ENCODE peak calls at places on chromosome 13, in six cellular contexts. One of them, this sample, is unnamed.

GRCh38 chr13:46666727-46667456 is 113.9 kb downstream of the LRCH1 start:
- DNase-seq in HL-60: no peak
- DNase-seq in endodermal cell: peak; percentile 91
- DNase-seq in astrocyte of the spinal cord: no peak
- DNase-seq in AG04450: no peak
- DNase-seq in fibroblast of lung: no peak
- DNase-seq in this sample: no peak

GRCh38 chr13:21670006-21670882 is 629 bp upstream of the FGF9 start:
- DNase-seq in HL-60: peak; percentile 22
- DNase-seq in endodermal cell: peak; percentile 83
- DNase-seq in astrocyte of the spinal cord: peak; percentile 73
- DNase-seq in AG04450: no peak
- DNase-seq in fibroblast of lung: peak; percentile 61
- DNase-seq in this sample: no peak

GRCh38 chr13:79679334-79679733 is 198.4 kb downstream of the NDFIP2 start:
- DNase-seq in HL-60: peak; percentile 80
- DNase-seq in endodermal cell: peak; percentile 90
- DNase-seq in astrocyte of the spinal cord: peak; percentile 77
- DNase-seq in AG04450: peak; percentile 26
- DNase-seq in fibroblast of lung: peak; percentile 77
- DNase-seq in this sample: no peak

GRCh38 chr13:58893396-58893795 is 1261.9 kb downstream of the PCDH17 start:
- DNase-seq in HL-60: no peak
- DNase-seq in endodermal cell: no peak
- DNase-seq in astrocyte of the spinal cord: peak; percentile 44
- DNase-seq in AG04450: no peak
- DNase-seq in fibroblast of lung: no peak
- DNase-seq in this sample: no peak

GRCh38 chr13:73481265-73481664 is 422.5 kb downstream of the KLF5 start:
- DNase-seq in HL-60: no peak
- DNase-seq in endodermal cell: no peak
- DNase-seq in astrocyte of the spinal cord: no peak
- DNase-seq in AG04450: no peak
- DNase-seq in fibroblast of lung: no peak
- DNase-seq in this sample: no peak

GRCh38 chr13:67001363-67001762 is 228.8 kb downstream of the PCDH9 start:
- DNase-seq in HL-60: no peak
- DNase-seq in endodermal cell: peak; percentile 31
- DNase-seq in astrocyte of the spinal cord: no peak
- DNase-seq in AG04450: no peak
- DNase-seq in fibroblast of lung: no peak
- DNase-seq in this sample: no peak

GRCh38 chr13:44653261-44653660 is 77.1 kb upstream of the TSC22D1 start:
- DNase-seq in HL-60: no peak
- DNase-seq in endodermal cell: no peak
- DNase-seq in astrocyte of the spinal cord: peak; percentile 36
- DNase-seq in AG04450: no peak
- DNase-seq in fibroblast of lung: peak; percentile 36
- DNase-seq in this sample: no peak

GRCh38 chr13:81795710-81796109 is 1454.8 kb upstream of the SPRY2 start:
- DNase-seq in HL-60: no peak
- DNase-seq in endodermal cell: no peak
- DNase-seq in astrocyte of the spinal cord: no peak
- DNase-seq in AG04450: no peak
- DNase-seq in fibroblast of lung: no peak
- DNase-seq in this sample: no peak

GRCh38 chr13:101942038-101942437 is 459.8 kb downstream of the FGF14 start:
- DNase-seq in HL-60: no peak
- DNase-seq in endodermal cell: peak; percentile 70
- DNase-seq in astrocyte of the spinal cord: peak; percentile 62
- DNase-seq in AG04450: no peak
- DNase-seq in fibroblast of lung: peak; percentile 59
- DNase-seq in this sample: no peak
- TF ChIP-seq CTCF in HL-60: peak; percentile 36
- TF ChIP-seq CTCF in endodermal cell: peak; percentile 84
- TF ChIP-seq CTCF in astrocyte of the spinal cord: peak; percentile 88
- TF ChIP-seq CTCF in AG04450: peak; percentile 60
- TF ChIP-seq CTCF in fibroblast of lung: peak; percentile 78
- TF ChIP-seq CTCF in this sample: no peak

DNA sequence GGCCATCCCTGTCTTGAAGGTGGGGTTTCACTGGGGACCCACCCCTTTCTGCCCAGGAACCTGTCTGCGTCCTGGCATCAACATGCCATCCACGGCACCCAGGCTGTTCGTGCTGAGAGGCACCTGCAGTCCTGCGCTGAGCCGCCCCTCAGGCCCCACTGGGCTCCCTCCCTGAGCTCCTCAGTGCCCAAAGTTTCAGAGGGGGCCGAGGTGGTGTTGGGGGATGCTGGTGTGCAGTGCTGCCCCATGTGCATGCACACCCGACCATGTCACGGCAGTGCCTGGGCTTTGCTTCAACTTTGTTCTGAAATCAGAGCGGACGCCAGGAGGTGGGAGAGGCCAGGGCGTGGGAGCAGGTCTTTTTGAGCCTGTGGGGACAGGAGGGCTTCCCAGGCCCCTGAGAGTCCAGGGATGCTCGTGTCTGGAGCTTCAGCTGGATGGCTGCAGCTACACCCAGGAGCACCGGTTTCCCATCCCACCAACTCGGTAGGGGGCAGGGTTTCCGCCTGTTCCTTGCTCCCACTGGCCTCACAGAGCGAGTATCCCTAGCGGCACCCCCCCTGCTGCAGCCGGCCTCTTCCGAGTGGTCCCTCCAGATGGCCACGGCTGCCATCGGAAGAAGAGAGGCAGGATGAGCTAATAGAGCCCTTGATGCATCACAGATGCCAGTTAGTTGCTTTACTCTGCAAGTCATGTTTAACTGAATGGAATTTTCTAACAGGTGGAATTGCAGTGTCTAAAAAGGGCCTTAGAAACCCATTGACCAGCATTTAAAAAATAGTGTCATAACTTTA is 44.0 kb downstream of the WDFY2 start:
- DNase-seq in HL-60: no peak
- DNase-seq in endodermal cell: no peak
- DNase-seq in astrocyte of the spinal cord: no peak
- DNase-seq in AG04450: no peak
- DNase-seq in fibroblast of lung: no peak
- DNase-seq in this sample: no peak
- TF ChIP-seq CTCF in HL-60: no peak
- TF ChIP-seq CTCF in endodermal cell: no peak
- TF ChIP-seq CTCF in astrocyte of the spinal cord: no peak
- TF ChIP-seq CTCF in AG04450: no peak
- TF ChIP-seq CTCF in fibroblast of lung: no peak
- TF ChIP-seq CTCF in this sample: no peak

GRCh38 chr13:109220631-109221030 is 565.8 kb downstream of the IRS2 start:
- DNase-seq in HL-60: no peak
- DNase-seq in endodermal cell: no peak
- DNase-seq in astrocyte of the spinal cord: no peak
- DNase-seq in AG04450: no peak
- DNase-seq in fibroblast of lung: no peak
- DNase-seq in this sample: no peak
- TF ChIP-seq CTCF in HL-60: no peak
- TF ChIP-seq CTCF in endodermal cell: no peak
- TF ChIP-seq CTCF in astrocyte of the spinal cord: no peak
- TF ChIP-seq CTCF in AG04450: no peak
- TF ChIP-seq CTCF in fibroblast of lung: no peak
- TF ChIP-seq CTCF in this sample: no peak

DNA sequence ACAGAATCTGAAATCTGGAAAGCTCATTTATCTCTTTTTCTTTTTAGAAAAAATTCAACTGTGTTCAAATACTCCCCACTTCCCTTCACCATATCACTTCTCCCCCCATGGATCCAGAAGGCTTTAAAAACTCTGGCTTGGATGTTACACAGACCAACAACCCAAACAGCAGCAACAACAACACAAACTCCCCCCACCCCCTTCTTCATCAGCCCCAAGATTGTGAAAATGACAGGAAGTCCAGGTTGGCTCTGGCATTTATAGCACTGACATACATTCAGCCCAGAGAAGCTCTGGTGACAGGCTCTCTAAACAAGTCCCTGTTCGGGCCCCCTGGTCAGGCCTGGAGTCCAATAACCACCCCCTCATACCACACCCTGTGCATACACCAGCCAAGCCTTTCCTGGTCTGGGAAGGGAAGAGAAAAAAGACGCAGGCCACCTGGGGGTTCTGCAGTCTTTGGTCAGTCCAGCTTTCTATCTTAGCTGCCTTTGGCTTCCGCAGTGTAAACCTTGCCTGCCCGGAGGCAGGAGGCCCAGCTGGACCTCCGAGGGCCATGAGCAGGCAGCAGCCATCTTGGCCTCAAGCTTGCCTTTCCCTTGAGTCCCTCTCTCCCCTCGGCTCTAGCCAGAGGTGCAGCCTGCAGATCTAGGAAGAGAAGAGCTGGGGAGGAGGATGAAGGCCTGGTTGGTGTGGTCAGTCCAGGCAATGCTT is 6.8 kb downstream of the CDX2 start:
- DNase-seq in HL-60: no peak
- DNase-seq in endodermal cell: peak; percentile 68
- DNase-seq in astrocyte of the spinal cord: no peak
- DNase-seq in AG04450: no peak
- DNase-seq in fibroblast of lung: no peak
- DNase-seq in this sample: no peak
- TF ChIP-seq CTCF in HL-60: no peak
- TF ChIP-seq CTCF in endodermal cell: no peak
- TF ChIP-seq CTCF in astrocyte of the spinal cord: no peak
- TF ChIP-seq CTCF in AG04450: no peak
- TF ChIP-seq CTCF in fibroblast of lung: no peak
- TF ChIP-seq CTCF in this sample: no peak

DNA sequence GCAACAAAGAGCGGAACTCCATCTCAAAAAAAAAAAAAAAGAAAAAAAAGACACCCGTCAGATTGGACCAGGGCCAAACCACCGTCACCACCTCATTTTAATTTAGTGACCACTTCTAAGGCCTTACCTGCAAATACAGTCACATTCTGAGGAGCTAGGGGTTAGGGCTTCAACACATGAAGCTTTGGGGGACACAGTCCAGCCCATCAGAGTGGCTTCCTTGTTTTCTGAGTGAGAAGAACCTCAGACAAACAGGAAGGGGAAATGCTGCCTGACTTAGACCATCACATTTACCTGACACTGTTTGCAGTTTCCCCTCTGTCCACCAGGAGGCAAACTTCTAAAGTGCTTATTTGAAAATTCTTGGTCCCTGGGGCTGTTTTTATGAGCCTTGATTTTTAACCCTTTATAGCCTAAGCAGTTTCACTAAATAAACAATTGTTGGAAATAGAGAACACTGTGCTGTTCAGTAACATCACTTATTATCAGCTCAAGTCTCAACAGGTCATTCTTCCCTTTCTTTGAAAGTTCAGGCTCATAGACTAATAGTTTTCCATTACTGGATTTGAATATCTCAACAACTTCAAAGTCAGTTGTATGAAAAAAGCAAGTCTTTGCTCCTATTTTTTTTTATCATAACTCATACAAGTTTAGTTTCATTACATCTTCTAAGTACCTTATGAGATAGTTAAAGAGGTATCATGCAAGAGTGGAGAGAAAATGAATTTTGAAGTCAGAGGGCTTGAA is 74.9 kb upstream of the WASF3 start:
- DNase-seq in HL-60: peak; percentile 82
- DNase-seq in endodermal cell: peak; percentile 93
- DNase-seq in astrocyte of the spinal cord: peak; percentile 76
- DNase-seq in AG04450: no peak
- DNase-seq in fibroblast of lung: peak; percentile 82
- DNase-seq in this sample: no peak
- TF ChIP-seq CTCF in HL-60: peak; percentile 75
- TF ChIP-seq CTCF in endodermal cell: peak; percentile 93
- TF ChIP-seq CTCF in astrocyte of the spinal cord: peak; percentile 91
- TF ChIP-seq CTCF in AG04450: peak; percentile 96
- TF ChIP-seq CTCF in fibroblast of lung: peak; percentile 98
- TF ChIP-seq CTCF in this sample: peak; percentile 86

DNA sequence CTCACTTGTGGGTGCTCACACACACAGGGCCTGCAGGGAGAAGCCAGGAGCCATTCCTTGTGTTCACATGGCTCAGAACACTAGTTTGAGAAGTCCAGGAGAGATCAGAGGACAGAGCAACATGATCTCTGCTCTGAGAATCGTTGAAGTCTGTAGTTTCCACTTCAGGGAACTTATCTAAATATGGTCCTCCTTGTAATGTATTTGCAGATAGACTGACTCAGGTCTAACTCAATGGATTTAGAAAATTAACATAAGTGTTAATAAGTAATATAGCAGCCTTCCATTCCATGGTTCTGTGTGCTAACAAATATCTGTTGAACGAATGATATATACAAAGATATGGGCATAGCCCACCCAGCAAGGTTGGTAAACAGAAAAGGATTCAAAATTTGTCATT is 119.8 kb upstream of the STARD13 start:
- DNase-seq in HL-60: no peak
- DNase-seq in endodermal cell: no peak
- DNase-seq in astrocyte of the spinal cord: no peak
- DNase-seq in AG04450: no peak
- DNase-seq in fibroblast of lung: no peak
- DNase-seq in this sample: no peak
- TF ChIP-seq CTCF in HL-60: no peak
- TF ChIP-seq CTCF in endodermal cell: no peak
- TF ChIP-seq CTCF in astrocyte of the spinal cord: no peak
- TF ChIP-seq CTCF in AG04450: no peak
- TF ChIP-seq CTCF in fibroblast of lung: no peak
- TF ChIP-seq CTCF in this sample: no peak